ENCODE peak calls at places on chromosomes 1 and 21, in four cellular contexts. R is IMR-90, X is ovary, W is heart left ventricle. P is an unnamed sample.

GRCh38 chr1:227390525-227390924 is 72.2 kb upstream of the CDC42BPA start:
- DNase-seq in R (no peak), X (no peak), W (no peak), P (no peak)

GRCh38 chr1:177211231-177211630 is 40.5 kb downstream of the BRINP2 start:
- DNase-seq in R (no peak), X (no peak), W (no peak), P (peak; percentile 69)

GRCh38 chr1:77975386-77975785 is 3.5 kb downstream of the FUBP1 start:
- DNase-seq in R (peak; percentile 40), X (no peak), W (no peak), P (no peak)

GRCh38 chr21:15841856-15842564 is 112.2 kb downstream of the USP25 start:
- DNase-seq in R (peak; percentile 75), X (no peak), W (no peak), P (no peak)

GRCh38 chr1:59214764-59215208 is 82.1 kb upstream of the FGGY start:
- DNase-seq in R (peak; percentile 74), X (no peak), W (no peak), P (no peak)

GRCh38 chr21:42120904-42121535 is 49.9 kb downstream of the UMODL1 start:
- DNase-seq in R (no peak), X (no peak), W (no peak), P (no peak)

GRCh38 chr21:45139473-45139872 is 65.1 kb downstream of the ADARB1 start:
- DNase-seq in R (no peak), X (no peak), W (no peak), P (no peak)

GRCh38 chr1:67793562-67793961 is 39.7 kb downstream of the GNG12 start:
- DNase-seq in R (peak; percentile 63), X (no peak), W (no peak), P (no peak)

GRCh38 chr1:8742022-8742924 is 75.2 kb downstream of the RERE start:
- DNase-seq in R (no peak), X (no peak), W (no peak), P (no peak)

GRCh38 chr1:110605901-110606783 is at the start of gene KCNA2:
- DNase-seq in R (no peak), X (peak; percentile 42), W (peak; percentile 50), P (no peak)

GRCh38 chr1:213689260-213689659 is 298.5 kb upstream of the PROX1 start:
- DNase-seq in R (no peak), X (no peak), W (no peak), P (no peak)

GRCh38 chr1:213686003-213686582 is 301.7 kb upstream of the PROX1 start:
- DNase-seq in R (no peak), X (no peak), W (no peak), P (no peak)

GRCh38 chr1:213688655-213689054 is 299.1 kb upstream of the PROX1 start:
- DNase-seq in R (no peak), X (no peak), W (no peak), P (no peak)

GRCh38 chr1:213686983-213687382 is 300.8 kb upstream of the PROX1 start:
- DNase-seq in R (no peak), X (no peak), W (no peak), P (no peak)

DNA sequence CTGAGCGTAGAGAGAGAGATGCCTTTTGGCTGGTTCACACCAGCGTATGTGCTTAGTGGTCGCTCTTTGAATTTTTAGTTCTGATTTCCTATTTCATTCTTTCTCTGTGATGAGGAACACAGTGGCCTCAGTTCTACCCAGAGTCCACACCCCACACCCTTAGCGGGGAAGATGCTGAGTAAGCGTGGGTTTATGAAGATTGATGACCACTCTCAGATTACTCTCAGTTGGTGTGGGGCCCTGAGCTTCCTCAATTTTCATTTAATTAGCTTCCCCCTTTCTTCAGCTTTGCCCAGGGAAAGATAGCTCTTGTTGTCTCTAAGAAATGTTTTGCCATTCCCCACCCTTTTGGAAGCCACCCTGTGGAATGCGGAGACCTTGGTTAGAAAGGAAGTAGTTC is 300.0 kb upstream of the PROX1 start:
- DNase-seq in R (no peak), X (no peak), W (no peak), P (no peak)
- TF ChIP-seq POLR2A in R (no peak), X (no peak), W (no peak), P (no peak)

GRCh38 chr1:21509351-21510112 is at the start of gene ALPL:
- DNase-seq in R (no peak), X (no peak), W (no peak), P (peak; percentile 39)
- H3K4me3 ChIP-seq in R (peak within 1 kb of the TSS; percentile 40), X (no peak within 1 kb of the TSS), W (peak within 1 kb of the TSS; percentile 46), P (no peak within 1 kb of the TSS)

GRCh38 chr1:12342261-12343003 is 112.6 kb downstream of the VPS13D start:
- DNase-seq in R (no peak), X (no peak), W (peak; percentile 49), P (no peak)

GRCh38 chr1:12343823-12344487 is 114.1 kb downstream of the VPS13D start:
- DNase-seq in R (no peak), X (no peak), W (no peak), P (no peak)

GRCh38 chr1:12346483-12347155 is 116.8 kb downstream of the VPS13D start:
- DNase-seq in R (no peak), X (no peak), W (no peak), P (no peak)

GRCh38 chr1:12345350-12346217 is 115.8 kb downstream of the VPS13D start:
- DNase-seq in R (no peak), X (no peak), W (no peak), P (no peak)

GRCh38 chr1:12344611-12345299 is 114.9 kb downstream of the VPS13D start:
- DNase-seq in R (no peak), X (no peak), W (no peak), P (no peak)
- H3K27ac ChIP-seq in R (no peak overlapping the region), X (no peak overlapping the region), W (peak overlapping the region; percentile 84), P (peak overlapping the region; percentile 85)

GRCh38 chr1:51296379-51297357 is 33.7 kb downstream of the TTC39A start:
- DNase-seq in R (peak; percentile 62), X (peak; percentile 88), W (peak; percentile 86), P (peak; percentile 85)
- TF ChIP-seq POLR2A in R (no peak), X (no peak), W (no peak), P (no peak)

DNA sequence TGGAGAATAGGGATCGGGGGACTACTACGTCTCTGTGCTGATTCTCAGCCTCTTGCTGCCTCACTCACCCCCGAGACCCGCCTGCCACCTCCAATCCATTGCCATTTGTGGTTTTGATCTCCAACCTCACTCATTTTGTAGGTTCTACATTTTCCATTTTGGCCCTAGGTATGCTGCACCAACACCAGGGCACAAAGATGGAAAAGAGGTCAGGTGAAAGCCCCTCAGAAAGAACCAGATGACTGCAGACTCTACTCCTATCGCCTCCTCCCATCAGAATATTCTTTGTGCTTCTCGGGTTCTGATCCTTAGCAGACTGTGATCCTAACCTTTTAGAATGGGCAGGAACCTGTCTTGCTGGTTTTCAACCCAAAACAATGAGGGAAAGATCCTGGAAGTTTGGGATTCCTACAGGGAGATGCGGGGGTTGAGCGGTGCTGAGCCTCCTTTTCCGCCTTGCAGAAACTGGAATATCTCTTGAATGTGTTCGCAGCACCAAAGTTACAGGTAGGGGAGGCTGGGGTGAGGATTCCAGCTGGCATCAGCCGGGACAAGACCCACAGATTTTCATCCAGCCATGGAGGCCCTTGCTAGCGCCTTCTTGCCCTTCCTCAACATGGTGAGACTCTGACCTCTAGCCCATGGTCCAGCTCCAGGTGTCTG is 53.1 kb downstream of the RHBG start:
- DNase-seq in R (no peak), X (no peak), W (no peak), P (no peak)
- H3K4me3 ChIP-seq in R (no peak overlapping the region), X (no peak overlapping the region), W (peak overlapping the region; percentile 57), P (no peak overlapping the region)

GRCh38 chr1:54408701-54409066 is 2.5 kb upstream of the SSBP3 start:
- DNase-seq in R (no peak), X (no peak), W (no peak), P (no peak)
- H3K27ac ChIP-seq in R (peak overlapping the region; percentile 16), X (peak overlapping the region; percentile 46), W (peak overlapping the region; percentile 94), P (peak overlapping the region; percentile 84)

P was measured in adrenal gland.